ENCODE peak calls at places on chromosomes 3 and 15, in nine cellular contexts. One of them, this sample, is unnamed. For H3K4me1, the result is how much of the 10 kb centered on the place peaks cover.

GRCh38 chr15:65423977-65424679 is 1.4 kb upstream of the IGDCC4 start:
- DNase-seq in mesendoderm: peak
- DNase-seq in IMR-90: peak
- DNase-seq in neural progenitor cell: no peak
- DNase-seq in endothelial cell of umbilical vein: no peak
- DNase-seq in GM23248: peak
- DNase-seq in neuronal stem cell: no peak
- DNase-seq in MM.1S: no peak
- DNase-seq in adipocyte: peak
- DNase-seq in this sample: no peak

GRCh38 chr15:71707230-71708051 is 102.9 kb upstream of the NR2E3 start:
- DNase-seq in mesendoderm: peak
- DNase-seq in IMR-90: peak
- DNase-seq in neural progenitor cell: peak
- DNase-seq in endothelial cell of umbilical vein: peak
- DNase-seq in GM23248: peak
- DNase-seq in neuronal stem cell: no peak
- DNase-seq in MM.1S: no peak
- DNase-seq in adipocyte: peak
- DNase-seq in this sample: no peak

GRCh38 chr15:32659340-32659831 is 17.9 kb downstream of the SCG5 start:
- DNase-seq in mesendoderm: no peak
- DNase-seq in IMR-90: peak
- DNase-seq in neural progenitor cell: no peak
- DNase-seq in endothelial cell of umbilical vein: peak
- DNase-seq in GM23248: peak
- DNase-seq in neuronal stem cell: no peak
- DNase-seq in MM.1S: no peak
- DNase-seq in adipocyte: peak
- DNase-seq in this sample: no peak

GRCh38 chr3:93973160-93974126 is at the start of gene PROS1:
- DNase-seq in mesendoderm: peak
- DNase-seq in IMR-90: peak
- DNase-seq in neural progenitor cell: peak
- DNase-seq in endothelial cell of umbilical vein: peak
- DNase-seq in GM23248: peak
- DNase-seq in neuronal stem cell: peak
- DNase-seq in MM.1S: peak
- DNase-seq in adipocyte: peak
- DNase-seq in this sample: peak

GRCh38 chr15:65841121-65841930 is 28.0 kb upstream of the RAB11A start:
- DNase-seq in mesendoderm: no peak
- DNase-seq in IMR-90: peak
- DNase-seq in neural progenitor cell: peak
- DNase-seq in endothelial cell of umbilical vein: peak
- DNase-seq in GM23248: peak
- DNase-seq in neuronal stem cell: no peak
- DNase-seq in MM.1S: no peak
- DNase-seq in adipocyte: no peak
- DNase-seq in this sample: no peak

GRCh38 chr3:161884830-161885229 is 388.2 kb downstream of the OTOL1 start:
- DNase-seq in mesendoderm: peak
- DNase-seq in IMR-90: no peak
- DNase-seq in neural progenitor cell: no peak
- DNase-seq in endothelial cell of umbilical vein: no peak
- DNase-seq in GM23248: no peak
- DNase-seq in neuronal stem cell: no peak
- DNase-seq in MM.1S: no peak
- DNase-seq in adipocyte: no peak
- DNase-seq in this sample: no peak

GRCh38 chr3:171157286-171157685 is 130.8 kb upstream of the SLC2A2 start:
- DNase-seq in mesendoderm: peak
- DNase-seq in IMR-90: no peak
- DNase-seq in neural progenitor cell: peak
- DNase-seq in endothelial cell of umbilical vein: no peak
- DNase-seq in GM23248: no peak
- DNase-seq in neuronal stem cell: no peak
- DNase-seq in MM.1S: no peak
- DNase-seq in adipocyte: no peak
- DNase-seq in this sample: no peak

GRCh38 chr15:39216816-39217215 is 364.1 kb upstream of the THBS1 start:
- DNase-seq in mesendoderm: no peak
- DNase-seq in IMR-90: no peak
- DNase-seq in neural progenitor cell: no peak
- DNase-seq in endothelial cell of umbilical vein: no peak
- DNase-seq in GM23248: no peak
- DNase-seq in neuronal stem cell: no peak
- DNase-seq in MM.1S: no peak
- DNase-seq in adipocyte: no peak
- DNase-seq in this sample: no peak

GRCh38 chr3:17505856-17506255 is 236.6 kb downstream of the TBC1D5 start:
- DNase-seq in mesendoderm: no peak
- DNase-seq in IMR-90: peak
- DNase-seq in neural progenitor cell: no peak
- DNase-seq in endothelial cell of umbilical vein: peak
- DNase-seq in GM23248: peak
- DNase-seq in neuronal stem cell: no peak
- DNase-seq in MM.1S: no peak
- DNase-seq in adipocyte: peak
- DNase-seq in this sample: no peak

GRCh38 chr15:76195506-76196285 is 115.6 kb downstream of the ETFA start:
- DNase-seq in mesendoderm: no peak
- DNase-seq in IMR-90: no peak
- DNase-seq in neural progenitor cell: no peak
- DNase-seq in endothelial cell of umbilical vein: no peak
- DNase-seq in GM23248: no peak
- DNase-seq in neuronal stem cell: no peak
- DNase-seq in MM.1S: no peak
- DNase-seq in adipocyte: no peak
- DNase-seq in this sample: no peak
- H3K4me1 ChIP-seq in mesendoderm: under half
- H3K4me1 ChIP-seq in IMR-90: under half
- H3K4me1 ChIP-seq in neural progenitor cell: under half
- H3K4me1 ChIP-seq in endothelial cell of umbilical vein: under half
- H3K4me1 ChIP-seq in GM23248: under half
- H3K4me1 ChIP-seq in neuronal stem cell: under half
- H3K4me1 ChIP-seq in MM.1S: under half
- H3K4me1 ChIP-seq in adipocyte: under half
- H3K4me1 ChIP-seq in this sample: under half

GRCh38 chr15:85616549-85616948 is 178.2 kb downstream of the KLHL25 start:
- DNase-seq in mesendoderm: no peak
- DNase-seq in IMR-90: no peak
- DNase-seq in neural progenitor cell: no peak
- DNase-seq in endothelial cell of umbilical vein: peak
- DNase-seq in GM23248: peak
- DNase-seq in neuronal stem cell: no peak
- DNase-seq in MM.1S: no peak
- DNase-seq in adipocyte: peak
- DNase-seq in this sample: no peak
- H3K9ac ChIP-seq in mesendoderm: no peak
- H3K9ac ChIP-seq in IMR-90: no peak
- H3K9ac ChIP-seq in neural progenitor cell: no peak
- H3K9ac ChIP-seq in endothelial cell of umbilical vein: no peak
- H3K9ac ChIP-seq in GM23248: peak
- H3K9ac ChIP-seq in neuronal stem cell: no peak
- H3K9ac ChIP-seq in MM.1S: no peak
- H3K9ac ChIP-seq in adipocyte: peak
- H3K9ac ChIP-seq in this sample: no peak

DNA sequence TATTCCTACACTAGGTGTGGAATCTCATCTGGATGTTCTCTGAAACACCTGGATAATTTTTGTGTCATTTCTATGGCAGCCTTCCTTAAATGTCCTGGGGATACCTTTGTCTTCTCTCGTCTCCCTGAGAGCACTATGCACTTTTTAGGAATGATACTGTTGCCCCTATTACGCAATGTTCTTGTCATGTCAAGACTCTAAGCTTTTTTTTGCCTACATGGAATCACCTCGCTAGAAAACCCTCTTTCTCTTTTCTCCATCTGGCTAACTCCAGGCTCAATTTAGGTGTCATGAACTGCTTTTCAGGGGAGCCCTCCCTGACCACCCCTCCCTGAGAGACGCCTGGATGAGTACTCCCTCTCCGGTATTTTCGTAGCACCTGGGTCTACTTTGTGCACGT is 81.3 kb downstream of the SOX2 start:
- DNase-seq in mesendoderm: no peak
- DNase-seq in IMR-90: no peak
- DNase-seq in neural progenitor cell: no peak
- DNase-seq in endothelial cell of umbilical vein: no peak
- DNase-seq in GM23248: no peak
- DNase-seq in neuronal stem cell: no peak
- DNase-seq in MM.1S: no peak
- DNase-seq in adipocyte: no peak
- DNase-seq in this sample: no peak
- H3K4me1 ChIP-seq in mesendoderm: under half
- H3K4me1 ChIP-seq in IMR-90: under half
- H3K4me1 ChIP-seq in neural progenitor cell: under half
- H3K4me1 ChIP-seq in endothelial cell of umbilical vein: under half
- H3K4me1 ChIP-seq in GM23248: under half
- H3K4me1 ChIP-seq in neuronal stem cell: under half
- H3K4me1 ChIP-seq in MM.1S: under half
- H3K4me1 ChIP-seq in adipocyte: under half
- H3K4me1 ChIP-seq in this sample: under half

DNA sequence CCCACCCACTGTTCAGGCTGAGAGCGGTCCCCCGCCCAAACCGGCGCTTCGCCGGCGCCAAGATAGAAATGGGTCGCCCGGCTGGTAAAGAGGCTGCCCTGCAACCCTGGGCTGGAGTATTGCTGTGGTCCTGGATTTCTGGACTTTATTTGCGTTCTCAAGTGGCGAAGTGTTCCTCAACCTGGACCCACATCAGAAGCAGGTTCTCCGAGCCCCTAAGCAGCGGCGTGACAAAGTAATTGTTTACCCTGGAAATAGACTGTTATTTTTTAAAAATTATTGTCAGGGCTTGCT is 481 bp upstream of the DYNC1LI1 start:
- DNase-seq in mesendoderm: no peak
- DNase-seq in IMR-90: no peak
- DNase-seq in neural progenitor cell: no peak
- DNase-seq in endothelial cell of umbilical vein: no peak
- DNase-seq in GM23248: peak
- DNase-seq in neuronal stem cell: no peak
- DNase-seq in MM.1S: no peak
- DNase-seq in adipocyte: no peak
- DNase-seq in this sample: no peak
- H3K9ac ChIP-seq in mesendoderm: peak
- H3K9ac ChIP-seq in IMR-90: peak
- H3K9ac ChIP-seq in neural progenitor cell: peak
- H3K9ac ChIP-seq in endothelial cell of umbilical vein: peak
- H3K9ac ChIP-seq in GM23248: peak
- H3K9ac ChIP-seq in neuronal stem cell: peak
- H3K9ac ChIP-seq in MM.1S: peak
- H3K9ac ChIP-seq in adipocyte: peak
- H3K9ac ChIP-seq in this sample: peak

GRCh38 chr3:48686538-48687219 is 964 bp upstream of the NCKIPSD start:
- DNase-seq in mesendoderm: no peak
- DNase-seq in IMR-90: peak
- DNase-seq in neural progenitor cell: no peak
- DNase-seq in endothelial cell of umbilical vein: no peak
- DNase-seq in GM23248: no peak
- DNase-seq in neuronal stem cell: no peak
- DNase-seq in MM.1S: no peak
- DNase-seq in adipocyte: no peak
- DNase-seq in this sample: no peak
- H3K4me1 ChIP-seq in mesendoderm: under half
- H3K4me1 ChIP-seq in IMR-90: under half
- H3K4me1 ChIP-seq in neural progenitor cell: under half
- H3K4me1 ChIP-seq in endothelial cell of umbilical vein: under half
- H3K4me1 ChIP-seq in GM23248: under half
- H3K4me1 ChIP-seq in neuronal stem cell: under half
- H3K4me1 ChIP-seq in MM.1S: under half
- H3K4me1 ChIP-seq in adipocyte: under half
- H3K4me1 ChIP-seq in this sample: under half

GRCh38 chr3:182796310-182796709 is 3.0 kb downstream of the ATP11B start:
- DNase-seq in mesendoderm: no peak
- DNase-seq in IMR-90: no peak
- DNase-seq in neural progenitor cell: no peak
- DNase-seq in endothelial cell of umbilical vein: no peak
- DNase-seq in GM23248: no peak
- DNase-seq in neuronal stem cell: no peak
- DNase-seq in MM.1S: no peak
- DNase-seq in adipocyte: no peak
- DNase-seq in this sample: no peak

GRCh38 chr3:182794455-182794773 is 1.1 kb downstream of the ATP11B start:
- DNase-seq in mesendoderm: no peak
- DNase-seq in IMR-90: no peak
- DNase-seq in neural progenitor cell: no peak
- DNase-seq in endothelial cell of umbilical vein: peak
- DNase-seq in GM23248: no peak
- DNase-seq in neuronal stem cell: no peak
- DNase-seq in MM.1S: no peak
- DNase-seq in adipocyte: no peak
- DNase-seq in this sample: no peak

GRCh38 chr3:182793663-182794454 is 555 bp downstream of the ATP11B start:
- DNase-seq in mesendoderm: peak
- DNase-seq in IMR-90: peak
- DNase-seq in neural progenitor cell: peak
- DNase-seq in endothelial cell of umbilical vein: peak
- DNase-seq in GM23248: peak
- DNase-seq in neuronal stem cell: peak
- DNase-seq in MM.1S: peak
- DNase-seq in adipocyte: peak
- DNase-seq in this sample: peak

GRCh38 chr3:182794806-182795369 is 1.6 kb downstream of the ATP11B start:
- DNase-seq in mesendoderm: no peak
- DNase-seq in IMR-90: peak
- DNase-seq in neural progenitor cell: no peak
- DNase-seq in endothelial cell of umbilical vein: peak
- DNase-seq in GM23248: peak
- DNase-seq in neuronal stem cell: no peak
- DNase-seq in MM.1S: no peak
- DNase-seq in adipocyte: peak
- DNase-seq in this sample: no peak

GRCh38 chr3:182795383-182795782 is 2.1 kb downstream of the ATP11B start:
- DNase-seq in mesendoderm: no peak
- DNase-seq in IMR-90: no peak
- DNase-seq in neural progenitor cell: no peak
- DNase-seq in endothelial cell of umbilical vein: no peak
- DNase-seq in GM23248: peak
- DNase-seq in neuronal stem cell: no peak
- DNase-seq in MM.1S: peak
- DNase-seq in adipocyte: peak
- DNase-seq in this sample: no peak
- H3K9ac ChIP-seq in mesendoderm: no peak
- H3K9ac ChIP-seq in IMR-90: peak
- H3K9ac ChIP-seq in neural progenitor cell: no peak
- H3K9ac ChIP-seq in endothelial cell of umbilical vein: peak
- H3K9ac ChIP-seq in GM23248: peak
- H3K9ac ChIP-seq in neuronal stem cell: no peak
- H3K9ac ChIP-seq in MM.1S: peak
- H3K9ac ChIP-seq in adipocyte: peak
- H3K9ac ChIP-seq in this sample: no peak

GRCh38 chr15:92377083-92377789 is 16.4 kb upstream of the ST8SIA2 start:
- DNase-seq in mesendoderm: peak
- DNase-seq in IMR-90: no peak
- DNase-seq in neural progenitor cell: no peak
- DNase-seq in endothelial cell of umbilical vein: no peak
- DNase-seq in GM23248: peak
- DNase-seq in neuronal stem cell: no peak
- DNase-seq in MM.1S: no peak
- DNase-seq in adipocyte: no peak
- DNase-seq in this sample: no peak

GRCh38 chr15:92376109-92376508 is 17.6 kb upstream of the ST8SIA2 start:
- DNase-seq in mesendoderm: no peak
- DNase-seq in IMR-90: no peak
- DNase-seq in neural progenitor cell: no peak
- DNase-seq in endothelial cell of umbilical vein: no peak
- DNase-seq in GM23248: no peak
- DNase-seq in neuronal stem cell: no peak
- DNase-seq in MM.1S: no peak
- DNase-seq in adipocyte: no peak
- DNase-seq in this sample: no peak

GRCh38 chr15:92375057-92375456 is 18.6 kb upstream of the ST8SIA2 start:
- DNase-seq in mesendoderm: no peak
- DNase-seq in IMR-90: no peak
- DNase-seq in neural progenitor cell: no peak
- DNase-seq in endothelial cell of umbilical vein: no peak
- DNase-seq in GM23248: no peak
- DNase-seq in neuronal stem cell: no peak
- DNase-seq in MM.1S: no peak
- DNase-seq in adipocyte: no peak
- DNase-seq in this sample: no peak
- H3K4me1 ChIP-seq in mesendoderm: under half
- H3K4me1 ChIP-seq in IMR-90: under half
- H3K4me1 ChIP-seq in neural progenitor cell: under half
- H3K4me1 ChIP-seq in endothelial cell of umbilical vein: under half
- H3K4me1 ChIP-seq in GM23248: under half
- H3K4me1 ChIP-seq in neuronal stem cell: under half
- H3K4me1 ChIP-seq in MM.1S: under half
- H3K4me1 ChIP-seq in adipocyte: under half
- H3K4me1 ChIP-seq in this sample: under half

This sample was measured in NT2/D1.